ENCODE peak calls at places on chromosomes 13 and 19, in eight cellular contexts. P is foreskin fibroblast; H is GM12865; J is PC-3; T is T follicular helper cell; G is retinal pigment epithelial cell; K is NCI-H1092 treated with DMSO at 0.1 percent for 48 hours; C is stimulated activated CD4-positive, alpha-beta T cell treated with anti-CD3 and anti-CD28 coated beads, Interleukin-1b, Interleukin-23, amount 100 ng/mL, for 4 hours. Y is an unnamed sample.

GRCh38 chr13:114057131-114058050 is 75.0 kb downstream of the RASA3 start:
- DNase-seq in J (no peak), P (no peak), H (no peak), T (no peak), G (no peak), C (no peak), K (peak), Y (peak)

GRCh38 chr13:113898391-113898790 is 34.5 kb upstream of the GAS6 start:
- DNase-seq in G (no peak), J (no peak), H (no peak), P (no peak), C (no peak), K (no peak), T (no peak), Y (no peak)

GRCh38 chr19:21568816-21569496 is 63.6 kb downstream of the ZNF429 start:
- DNase-seq in J (no peak), P (peak), C (peak), T (peak), K (peak), H (no peak), G (peak), Y (peak)

GRCh38 chr13:40506592-40507446 is 159.6 kb downstream of the FOXO1 start:
- DNase-seq in P (no peak), J (no peak), K (no peak), G (no peak), T (no peak), H (no peak), C (no peak), Y (peak)

GRCh38 chr13:46761866-46762265 is 35.1 kb downstream of the ESD start:
- DNase-seq in H (no peak), C (no peak), P (no peak), T (no peak), G (no peak), K (no peak), J (peak), Y (no peak)

GRCh38 chr19:9735986-9736385 is 32.6 kb downstream of the ZNF846 start:
- DNase-seq in H (no peak), T (no peak), G (no peak), J (no peak), C (no peak), P (no peak), K (no peak), Y (no peak)

GRCh38 chr19:8663920-8664670 is 33.7 kb downstream of the NFILZ start:
- DNase-seq in G (no peak), J (no peak), K (no peak), T (no peak), P (no peak), H (peak), C (no peak), Y (no peak)

GRCh38 chr19:39236527-39236926 is 8.3 kb downstream of the IFNL3 start:
- DNase-seq in C (no peak), G (no peak), H (no peak), P (no peak), K (no peak), J (no peak), T (no peak), Y (no peak)

GRCh38 chr19:19386373-19386869 is 19.1 kb upstream of the GATAD2A start:
- DNase-seq in P (no peak), T (no peak), H (no peak), C (no peak), K (no peak), J (no peak), G (no peak), Y (no peak)

GRCh38 chr13:41059896-41060722 is 1.2 kb upstream of the WBP4 start:
- DNase-seq in J (peak), P (peak), H (peak), T (peak), C (peak), G (no peak), K (peak), Y (peak)

GRCh38 chr19:15115080-15115479 is 7.9 kb downstream of the SYDE1 start:
- DNase-seq in C (no peak), H (no peak), K (no peak), J (no peak), G (no peak), P (peak), T (no peak), Y (peak)

GRCh38 chr13:111058796-111059506 is 56.2 kb upstream of the ARHGEF7 start:
- DNase-seq in T (no peak), C (no peak), J (no peak), K (no peak), G (no peak), P (no peak), H (no peak), Y (no peak)

GRCh38 chr13:48258002-48258401 is 25.0 kb downstream of the ITM2B start:
- DNase-seq in J (no peak), P (no peak), G (no peak), K (no peak), H (no peak), T (no peak), C (no peak), Y (no peak)

GRCh38 chr19:12769689-12770088 is 5.7 kb downstream of the HOOK2 start:
- DNase-seq in H (peak), C (peak), G (no peak), T (no peak), K (peak), P (no peak), J (no peak), Y (no peak)

GRCh38 chr13:37701306-37701705 is 102.7 kb upstream of the POSTN start:
- DNase-seq in H (no peak), K (no peak), C (no peak), P (peak), J (no peak), G (no peak), T (no peak), Y (peak)

GRCh38 chr19:23998568-23998967 is 83.9 kb downstream of the ZNF726 start:
- DNase-seq in K (no peak), C (no peak), G (no peak), P (no peak), H (no peak), T (no peak), J (no peak), Y (no peak)

GRCh38 chr19:42081584-42082258 is 5.8 kb downstream of the ZNF574 start:
- DNase-seq in C (no peak), J (peak), K (no peak), G (no peak), T (no peak), H (peak), P (peak), Y (peak)

GRCh38 chr19:17129377-17129776 is 53.8 kb downstream of the MYO9B start:
- DNase-seq in C (no peak), P (no peak), K (no peak), J (no peak), H (no peak), G (no peak), T (no peak), Y (no peak)

GRCh38 chr13:21402586-21403307 is 56.4 kb downstream of the ZDHHC20 start:
- DNase-seq in H (no peak), C (no peak), K (no peak), T (no peak), J (peak), G (no peak), P (peak), Y (peak)

GRCh38 chr19:677201-677600 is 1.0 kb downstream of the FSTL3 start:
- DNase-seq in P (peak), H (no peak), G (peak), T (no peak), K (no peak), J (peak), C (no peak), Y (peak)

GRCh38 chr13:30745917-30746686 is 10.8 kb downstream of the ALOX5AP start:
- DNase-seq in J (no peak), T (no peak), H (no peak), C (no peak), G (no peak), P (no peak), K (no peak), Y (peak)

GRCh38 chr19:39402417-39403297 is 4.0 kb upstream of the ZFP36 start:
- DNase-seq in H (peak), P (peak), J (peak), K (peak), C (peak), T (peak), G (no peak), Y (peak)

GRCh38 chr13:41499452-41499851 is 42.1 kb downstream of the RGCC start:
- DNase-seq in T (no peak), P (no peak), H (no peak), K (no peak), C (no peak), J (no peak), G (no peak), Y (no peak)

GRCh38 chr19:53076984-53077383 is 26.2 kb downstream of the ZNF160 start:
- DNase-seq in K (peak), H (no peak), C (no peak), G (peak), T (no peak), J (peak), P (peak), Y (peak)

GRCh38 chr19:19538077-19538764 is at the start of gene CILP2:
- DNase-seq in P (no peak), J (peak), C (peak), K (no peak), G (no peak), T (no peak), H (no peak), Y (no peak)

GRCh38 chr13:42814868-42815267 is 33.5 kb downstream of the FAM216B start:
- DNase-seq in H (no peak), C (no peak), K (no peak), J (peak), T (no peak), G (no peak), P (peak), Y (no peak)

GRCh38 chr19:572891-573825 is 762 bp downstream of the BSG start:
- DNase-seq in K (peak), G (peak), J (peak), H (peak), C (no peak), P (peak), T (no peak), Y (peak)

GRCh38 chr19:49058592-49058991 is 1.0 kb upstream of the CGB7 start:
- DNase-seq in G (no peak), H (peak), T (no peak), C (no peak), P (no peak), J (no peak), K (no peak), Y (peak)

GRCh38 chr19:35833972-35834371 is 18.3 kb downstream of the NPHS1 start:
- DNase-seq in K (no peak), J (no peak), P (no peak), H (no peak), G (no peak), C (no peak), T (no peak), Y (no peak)

GRCh38 chr19:47445527-47445926 is 26.2 kb downstream of the SLC8A2 start:
- DNase-seq in J (no peak), G (no peak), P (no peak), H (no peak), K (no peak), T (no peak), C (no peak), Y (no peak)

GRCh38 chr13:83618966-83619365 is 263.3 kb downstream of the SLITRK1 start:
- DNase-seq in C (no peak), H (no peak), G (no peak), J (peak), P (peak), K (peak), T (no peak), Y (no peak)

GRCh38 chr13:63291701-63292100 is 1876.1 kb upstream of the PCDH20 start:
- DNase-seq in J (no peak), T (no peak), P (no peak), C (no peak), H (no peak), G (no peak), K (no peak), Y (no peak)

Y was measured in dermis blood vessel endothelial cell.